ENCODE peak calls at places on chromosomes 7 and 10, in six cellular contexts. S is neural progenitor cell, Z is PC-3, K is GM23338, G is hepatocyte, P is HCT116. I is an unnamed sample.

GRCh38 chr7:23713285-23714235 is 3.5 kb downstream of the STK31 start:
- DNase-seq in P (no peak), K (no peak), S (no peak), G (no peak), Z (peak; percentile 88), I (no peak)

GRCh38 chr7:101237206-101238067 is at the start of gene CLDN15:
- DNase-seq in G (peak; percentile 56), Z (no peak), K (no peak), P (no peak), S (no peak), I (no peak)

GRCh38 chr7:24010495-24010894 is 273.5 kb upstream of the NPY start:
- DNase-seq in S (no peak), G (no peak), P (no peak), K (no peak), Z (no peak), I (no peak)

GRCh38 chr7:157904211-157904865 is 567.5 kb downstream of the DNAJB6 start:
- DNase-seq in G (no peak), K (no peak), Z (no peak), S (no peak), P (no peak), I (no peak)

GRCh38 chr7:55092186-55092976 is 73.6 kb downstream of the EGFR start:
- DNase-seq in Z (no peak), P (no peak), S (no peak), K (no peak), G (no peak), I (no peak)

GRCh38 chr7:28658392-28658791 is 246.1 kb downstream of the CREB5 start:
- DNase-seq in P (no peak), G (no peak), S (peak; percentile 38), K (no peak), Z (no peak), I (no peak)

GRCh38 chr10:38072552-38072951 is 21.6 kb upstream of the ZNF37A start:
- DNase-seq in Z (no peak), S (no peak), P (no peak), K (no peak), G (no peak), I (peak; percentile 22)

GRCh38 chr7:145624618-145625017 is 492.0 kb upstream of the CNTNAP2 start:
- DNase-seq in S (no peak), P (no peak), G (no peak), Z (peak; percentile 84), K (no peak), I (no peak)

GRCh38 chr10:74021248-74022055 is 23.5 kb downstream of the VCL start:
- DNase-seq in K (no peak), Z (peak; percentile 89), G (peak; percentile 51), P (no peak), S (no peak), I (no peak)

GRCh38 chr10:71038234-71038633 is 149.9 kb upstream of the PCBD1 start:
- DNase-seq in K (no peak), G (no peak), Z (no peak), P (no peak), S (no peak), I (no peak)

GRCh38 chr10:48589266-48589665 is 15.6 kb downstream of the ARHGAP22 start:
- DNase-seq in P (no peak), Z (no peak), S (no peak), K (no peak), G (no peak), I (no peak)

GRCh38 chr10:113099431-113100298 is 149.6 kb downstream of the TCF7L2 start:
- DNase-seq in G (peak; percentile 18), P (no peak), K (no peak), Z (no peak), S (peak; percentile 31), I (no peak)

GRCh38 chr10:78688945-78689935 is 379.5 kb upstream of the ZMIZ1 start:
- DNase-seq in S (peak; percentile 35), G (peak; percentile 50), Z (no peak), K (peak; percentile 6), P (no peak), I (no peak)

GRCh38 chr10:71253981-71254818 is 41.8 kb downstream of the UNC5B start:
- DNase-seq in S (peak; percentile 69), Z (no peak), K (no peak), P (no peak), G (no peak), I (no peak)

GRCh38 chr10:132452216-132452650 is 55.2 kb downstream of the PWWP2B start:
- DNase-seq in G (no peak), P (no peak), Z (no peak), S (peak; percentile 48), K (no peak), I (no peak)

GRCh38 chr7:29879609-29880008 is 73.3 kb downstream of the WIPF3 start:
- DNase-seq in Z (peak; percentile 35), S (no peak), G (no peak), P (no peak), K (no peak), I (no peak)

GRCh38 chr7:29809533-29810155 is 3.3 kb downstream of the WIPF3 start:
- DNase-seq in S (no peak), Z (no peak), K (no peak), G (no peak), P (no peak), I (no peak)

GRCh38 chr7:109335951-109336350 is 766.3 kb downstream of the DNAJB9 start:
- DNase-seq in Z (no peak), S (no peak), P (no peak), G (no peak), K (no peak), I (no peak)

GRCh38 chr10:132600416-132600815 is 62.8 kb downstream of the INPP5A start:
- DNase-seq in S (no peak), K (no peak), P (no peak), G (no peak), Z (no peak), I (no peak)

GRCh38 chr10:59124187-59124586 is 52.3 kb upstream of the PHYHIPL start:
- DNase-seq in K (no peak), S (no peak), Z (no peak), P (no peak), G (no peak), I (no peak)

GRCh38 chr10:62710182-62710581 is 94.3 kb upstream of the ADO start:
- DNase-seq in K (no peak), P (no peak), G (no peak), S (no peak), Z (no peak), I (no peak)

GRCh38 chr10:130927157-130927556 is 384.4 kb downstream of the TCERG1L start:
- DNase-seq in P (no peak), K (no peak), S (no peak), G (no peak), Z (no peak), I (no peak)

GRCh38 chr7:70098133-70098561 is 499.9 kb downstream of the AUTS2 start:
- DNase-seq in Z (no peak), S (no peak), G (no peak), K (no peak), P (no peak), I (no peak)

GRCh38 chr10:21057989-21058388 is 160.9 kb upstream of the NEBL start:
- DNase-seq in S (peak; percentile 30), Z (no peak), K (peak; percentile 29), P (no peak), G (no peak), I (no peak)

GRCh38 chr7:54345746-54346145 is 196.4 kb upstream of the VSTM2A start:
- DNase-seq in G (no peak), K (no peak), S (no peak), Z (no peak), P (no peak), I (no peak)

GRCh38 chr7:33853361-33854062 is 51.8 kb upstream of the BMPER start:
- DNase-seq in K (no peak), Z (no peak), G (no peak), P (no peak), S (no peak), I (no peak)

GRCh38 chr10:30781571-30782542 is 152.3 kb upstream of the LYZL2 start:
- DNase-seq in P (no peak), Z (no peak), K (peak; percentile 42), G (no peak), S (peak; percentile 42), I (no peak)

GRCh38 chr7:19530852-19531251 is 178.0 kb downstream of the POLR1F start:
- DNase-seq in S (no peak), Z (no peak), K (no peak), G (no peak), P (no peak), I (no peak)

GRCh38 chr7:105210721-105211205 is 178.0 kb downstream of the SRPK2 start:
- DNase-seq in G (no peak), Z (no peak), S (peak; percentile 56), K (peak; percentile 50), P (no peak), I (peak; percentile 18)

GRCh38 chr10:19987931-19988330 is 171.7 kb downstream of the PLXDC2 start:
- DNase-seq in P (no peak), Z (no peak), S (peak; percentile 31), G (no peak), K (peak; percentile 75), I (no peak)

GRCh38 chr10:19999440-19999839 is 183.2 kb downstream of the PLXDC2 start:
- DNase-seq in S (no peak), Z (no peak), P (no peak), K (no peak), G (peak; percentile 10), I (no peak)

GRCh38 chr10:19998482-19998881 is 182.2 kb downstream of the PLXDC2 start:
- DNase-seq in G (no peak), Z (no peak), S (no peak), P (no peak), K (no peak), I (no peak)

DNA sequence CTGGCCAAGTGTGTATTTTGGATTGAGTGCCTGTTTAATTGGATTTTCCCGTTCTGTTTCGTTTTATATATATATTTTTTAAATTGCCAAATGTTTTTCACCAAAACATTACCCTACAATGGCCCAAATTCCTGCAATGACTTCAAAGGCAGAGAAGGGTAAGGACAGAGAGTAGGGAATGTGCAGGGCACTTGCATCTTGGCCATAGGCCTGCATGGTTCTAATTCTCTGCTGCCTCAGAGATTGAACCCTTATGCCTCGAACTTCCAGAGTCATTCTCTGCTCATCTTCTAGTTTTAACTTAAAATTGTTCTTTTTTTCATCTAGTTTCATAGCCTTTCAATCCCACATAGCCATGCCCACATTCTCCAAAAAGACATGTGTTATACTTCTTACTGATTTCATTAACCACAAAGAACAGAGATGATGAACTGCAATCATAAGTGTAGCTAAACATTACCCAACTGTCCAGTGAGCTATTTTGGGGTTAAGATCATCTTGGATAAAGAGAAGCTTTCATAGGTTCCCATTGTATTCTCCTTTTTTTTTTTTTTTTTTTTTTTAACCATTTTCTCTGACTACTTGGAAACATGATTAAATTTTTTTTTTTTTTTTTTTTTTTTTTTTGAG is 177.6 kb downstream of the PLXDC2 start:
- DNase-seq in S (no peak), G (no peak), P (no peak), Z (no peak), K (no peak), I (no peak)
- H3K27ac ChIP-seq in S (no peak overlapping the region), G (no peak overlapping the region), P (no peak overlapping the region), Z (no peak overlapping the region), K (no peak overlapping the region), I (no peak overlapping the region)

GRCh38 chr10:18043148-18043547 is 91.4 kb downstream of the SLC39A12 start:
- DNase-seq in K (no peak), Z (peak; percentile 46), P (no peak), G (no peak), S (no peak), I (no peak)
- H3K4me2 ChIP-seq in K (no peak overlapping the region), Z (peak overlapping the region; percentile 13), P (no peak overlapping the region), G (no peak overlapping the region), S (no peak overlapping the region), I (no peak overlapping the region)

GRCh38 chr10:69317175-69318086 is 39.1 kb downstream of the HK1 start:
- DNase-seq in K (no peak), P (no peak), G (no peak), Z (peak; percentile 82), S (no peak), I (peak; percentile 57)
- TF ChIP-seq EZH2phosphoT487 in K (no peak), P (no peak), G (no peak), Z (no peak), S (no peak), I (no peak)

GRCh38 chr10:5861269-5862031 is 28.2 kb downstream of the ANKRD16 start:
- DNase-seq in Z (peak; percentile 76), S (no peak), K (no peak), P (peak; percentile 78), G (peak; percentile 48), I (no peak)
- H3K27ac ChIP-seq in Z (peak overlapping the region; percentile 87), S (no peak overlapping the region), K (no peak overlapping the region), P (peak overlapping the region; percentile 75), G (peak overlapping the region; percentile 42), I (no peak overlapping the region)